ENCODE peak calls at places on chromosome 13, in seven cellular contexts. S is activated CD4-positive, alpha-beta T cell treated with anti-CD3 and anti-CD28 coated beads, Interleukin-2, amount 50 U/mL, for 48 hours; B is A172; J is mammary epithelial cell; W is CD8-positive, alpha-beta T cell; P is brain microvascular endothelial cell; A is neural crest cell. T is an unnamed sample.

GRCh38 chr13:112220925-112221324 is 154.0 kb downstream of the SOX1 start:
- DNase-seq in S (no peak), B (no peak), J (no peak), W (no peak), P (no peak), A (no peak), T (no peak)

GRCh38 chr13:50127017-50127725 is 111.9 kb downstream of the KCNRG start:
- DNase-seq in S (peak), B (no peak), J (no peak), W (peak), P (no peak), A (peak), T (peak)

GRCh38 chr13:98842858-98843481 is 90.5 kb upstream of the SLC15A1 start:
- DNase-seq in S (peak), B (peak), J (peak), W (peak), P (peak), A (peak), T (no peak)

GRCh38 chr13:93872376-93872775 is 607.1 kb downstream of the DCT start:
- DNase-seq in S (no peak), B (no peak), J (no peak), W (no peak), P (no peak), A (no peak), T (no peak)

GRCh38 chr13:83618966-83619365 is 263.3 kb downstream of the SLITRK1 start:
- DNase-seq in S (no peak), B (peak), J (peak), W (no peak), P (peak), A (no peak), T (no peak)

GRCh38 chr13:103371271-103371670 is 305.1 kb upstream of the SLC10A2 start:
- DNase-seq in S (no peak), B (no peak), J (peak), W (no peak), P (peak), A (no peak), T (no peak)

GRCh38 chr13:113887700-113888201 is 23.9 kb upstream of the GAS6 start:
- DNase-seq in S (no peak), B (no peak), J (no peak), W (no peak), P (no peak), A (no peak), T (no peak)

GRCh38 chr13:113029061-113029445 is 60.0 kb downstream of the MCF2L start:
- DNase-seq in S (no peak), B (no peak), J (no peak), W (no peak), P (no peak), A (no peak), T (no peak)

GRCh38 chr13:30762643-30763042 is 27.3 kb downstream of the ALOX5AP start:
- DNase-seq in S (no peak), B (no peak), J (peak), W (no peak), P (no peak), A (no peak), T (no peak)

GRCh38 chr13:42525035-42525504 is 48.9 kb upstream of the TNFSF11 start:
- DNase-seq in S (no peak), B (peak), J (peak), W (no peak), P (peak), A (no peak), T (no peak)

GRCh38 chr13:37139356-37139755 is 33.9 kb upstream of the CSNK1A1L start:
- DNase-seq in S (no peak), B (no peak), J (no peak), W (no peak), P (no peak), A (no peak), T (no peak)

GRCh38 chr13:75788494-75788991 is 152.4 kb downstream of the LMO7 start:
- DNase-seq in S (no peak), B (peak), J (peak), W (no peak), P (peak), A (no peak), T (no peak)

GRCh38 chr13:42615691-42616090 is 41.7 kb downstream of the TNFSF11 start:
- DNase-seq in S (no peak), B (peak), J (peak), W (no peak), P (peak), A (no peak), T (no peak)

GRCh38 chr13:33441015-33441414 is 155.5 kb upstream of the STARD13 start:
- DNase-seq in S (no peak), B (peak), J (peak), W (no peak), P (no peak), A (no peak), T (no peak)

GRCh38 chr13:22232186-22232585 is 561.3 kb downstream of the FGF9 start:
- DNase-seq in S (no peak), B (no peak), J (no peak), W (no peak), P (no peak), A (no peak), T (no peak)

GRCh38 chr13:99909836-99910619 is 61.5 kb downstream of the ZIC5 start:
- DNase-seq in S (no peak), B (no peak), J (no peak), W (no peak), P (peak), A (no peak), T (no peak)

GRCh38 chr13:109254271-109254670 is 532.1 kb downstream of the IRS2 start:
- DNase-seq in S (no peak), B (no peak), J (peak), W (no peak), P (no peak), A (no peak), T (no peak)

GRCh38 chr13:98665638-98665995 is 86.9 kb downstream of the SLC15A1 start:
- DNase-seq in S (no peak), B (no peak), J (no peak), W (no peak), P (no peak), A (no peak), T (no peak)

GRCh38 chr13:90700340-90700739 is 647.1 kb upstream of the MIR17HG start:
- DNase-seq in S (no peak), B (no peak), J (no peak), W (no peak), P (no peak), A (no peak), T (no peak)

GRCh38 chr13:90723381-90723780 is 624.1 kb upstream of the MIR17HG start:
- DNase-seq in S (no peak), B (no peak), J (no peak), W (no peak), P (no peak), A (no peak), T (no peak)

GRCh38 chr13:40982772-40983171 is 36.3 kb downstream of the ELF1 start:
- DNase-seq in S (peak), B (peak), J (peak), W (no peak), P (peak), A (no peak), T (no peak)

GRCh38 chr13:102799544-102800144 is 725 bp downstream of the BIVM start:
- DNase-seq in S (no peak), B (no peak), J (peak), W (peak), P (peak), A (peak), T (no peak)

GRCh38 chr13:27789495-27790303 is 2.6 kb upstream of the GSX1 start:
- DNase-seq in S (no peak), B (no peak), J (no peak), W (peak), P (no peak), A (peak), T (no peak)

T was measured in suprapubic skin.